ENCODE peak calls at places on chromosomes 12 and 14, in ten cellular contexts. E is uterus, D is K562, Z is heart left ventricle, S is IMR-90, H is Peyer's patch, A is GM12891, L is HCT116, X is A549, U is HepG2. I is an unnamed sample.

GRCh38 chr14:61466249-61466904 is 145.0 kb downstream of the PRKCH start:
- DNase-seq in E (peak), D (no peak), Z (peak), S (peak), H (peak), A (no peak), L (no peak), X (peak), U (peak), I (peak)

GRCh38 chr12:30461011-30461670 is 234.5 kb downstream of the IPO8 start:
- DNase-seq in E (no peak), D (no peak), Z (no peak), S (no peak), H (no peak), A (no peak), L (no peak), X (no peak), U (no peak), I (no peak)

GRCh38 chr14:105209646-105210045 is 28.5 kb upstream of the NUDT14 start:
- DNase-seq in E (no peak), D (no peak), Z (no peak), S (no peak), H (no peak), A (no peak), L (no peak), X (no peak), U (no peak), I (no peak)

GRCh38 chr12:49019435-49020317 is 1.1 kb upstream of the PRKAG1 start:
- DNase-seq in E (no peak), D (peak), Z (no peak), S (peak), H (no peak), A (peak), L (no peak), X (peak), U (peak), I (no peak)

GRCh38 chr12:117279606-117280005 is 81.8 kb downstream of the NOS1 start:
- DNase-seq in E (no peak), D (no peak), Z (no peak), S (no peak), H (no peak), A (no peak), L (no peak), X (no peak), U (no peak), I (no peak)

GRCh38 chr14:87178277-87178676 is 814.7 kb downstream of the GALC start:
- DNase-seq in E (no peak), D (no peak), Z (no peak), S (no peak), H (no peak), A (no peak), L (no peak), X (no peak), U (no peak), I (no peak)

GRCh38 chr12:52661668-52662067 is 9.7 kb upstream of the KRT2 start:
- DNase-seq in E (no peak), D (no peak), Z (no peak), S (no peak), H (no peak), A (no peak), L (no peak), X (no peak), U (no peak), I (no peak)

GRCh38 chr12:93237235-93237915 is 140.3 kb upstream of the NUDT4 start:
- DNase-seq in E (no peak), D (no peak), Z (no peak), S (no peak), H (no peak), A (no peak), L (no peak), X (no peak), U (peak), I (no peak)

GRCh38 chr12:106144847-106145246 is 6.1 kb upstream of the NUAK1 start:
- DNase-seq in E (no peak), D (no peak), Z (no peak), S (peak), H (no peak), A (no peak), L (no peak), X (no peak), U (no peak), I (no peak)

GRCh38 chr12:87779016-87779415 is 250.2 kb downstream of the C12orf50 start:
- DNase-seq in E (no peak), D (no peak), Z (no peak), S (peak), H (no peak), A (no peak), L (no peak), X (peak), U (no peak), I (no peak)

GRCh38 chr14:100524233-100524932 is 62.8 kb downstream of the BEGAIN start:
- DNase-seq in E (no peak), D (no peak), Z (no peak), S (no peak), H (no peak), A (no peak), L (no peak), X (no peak), U (no peak), I (no peak)

GRCh38 chr12:122991623-122992275 is 11.3 kb downstream of the ARL6IP4 start:
- DNase-seq in E (no peak), D (no peak), Z (no peak), S (no peak), H (no peak), A (no peak), L (no peak), X (no peak), U (no peak), I (no peak)

GRCh38 chr12:104827587-104827986 is 130.5 kb downstream of the SLC41A2 start:
- DNase-seq in E (no peak), D (peak), Z (no peak), S (no peak), H (no peak), A (no peak), L (no peak), X (no peak), U (no peak), I (no peak)

GRCh38 chr12:80634903-80635302 is 72.5 kb upstream of the MYF6 start:
- DNase-seq in E (no peak), D (no peak), Z (no peak), S (no peak), H (no peak), A (no peak), L (no peak), X (no peak), U (no peak), I (no peak)

GRCh38 chr14:66503532-66503931 is 4.4 kb upstream of the GPHN start:
- DNase-seq in E (no peak), D (no peak), Z (peak), S (peak), H (no peak), A (no peak), L (no peak), X (no peak), U (no peak), I (no peak)

GRCh38 chr12:2262449-2262848 is 209.7 kb downstream of the CACNA1C start:
- DNase-seq in E (no peak), D (no peak), Z (no peak), S (no peak), H (no peak), A (no peak), L (no peak), X (no peak), U (no peak), I (no peak)

GRCh38 chr12:105272814-105273416 is 36.9 kb upstream of the APPL2 start:
- DNase-seq in E (no peak), D (peak), Z (no peak), S (no peak), H (no peak), A (no peak), L (no peak), X (no peak), U (no peak), I (no peak)

GRCh38 chr12:123431951-123432886 is 4.3 kb downstream of the RILPL2 start:
- DNase-seq in E (no peak), D (no peak), Z (no peak), S (no peak), H (no peak), A (no peak), L (no peak), X (no peak), U (no peak), I (no peak)

GRCh38 chr12:114762490-114763110 is 78.6 kb upstream of the TBX3 start:
- DNase-seq in E (no peak), D (no peak), Z (peak), S (peak), H (no peak), A (no peak), L (no peak), X (no peak), U (no peak), I (no peak)

GRCh38 chr12:5523396-5524115 is 91.6 kb downstream of the NTF3 start:
- DNase-seq in E (no peak), D (no peak), Z (no peak), S (no peak), H (no peak), A (no peak), L (no peak), X (no peak), U (no peak), I (no peak)

GRCh38 chr12:102232446-102232845 is 34.8 kb upstream of the PMCH start:
- DNase-seq in E (peak), D (no peak), Z (peak), S (peak), H (no peak), A (no peak), L (no peak), X (no peak), U (no peak), I (no peak)

GRCh38 chr14:78162202-78162601 is 8.0 kb upstream of the NRXN3 start:
- DNase-seq in E (no peak), D (no peak), Z (no peak), S (no peak), H (no peak), A (no peak), L (no peak), X (no peak), U (no peak), I (no peak)

GRCh38 chr12:112584266-112584722 is 165.5 kb downstream of the PTPN11 start:
- DNase-seq in E (no peak), D (peak), Z (no peak), S (no peak), H (no peak), A (no peak), L (peak), X (peak), U (peak), I (peak)

GRCh38 chr12:54034784-54035310 is 2.0 kb downstream of the HOXC5 start:
- DNase-seq in E (no peak), D (no peak), Z (no peak), S (no peak), H (no peak), A (no peak), L (no peak), X (no peak), U (no peak), I (no peak)

GRCh38 chr12:3061129-3061857 is 15.9 kb upstream of the TSPAN9 start:
- DNase-seq in E (no peak), D (no peak), Z (no peak), S (peak), H (no peak), A (no peak), L (no peak), X (no peak), U (no peak), I (no peak)

GRCh38 chr12:57377103-57377840 is 53.6 kb downstream of the R3HDM2 start:
- DNase-seq in E (no peak), D (peak), Z (no peak), S (no peak), H (no peak), A (no peak), L (no peak), X (no peak), U (no peak), I (no peak)

GRCh38 chr12:1591543-1591942 is 2.8 kb downstream of the FBXL14 start:
- DNase-seq in E (no peak), D (no peak), Z (no peak), S (peak), H (no peak), A (no peak), L (no peak), X (no peak), U (no peak), I (no peak)

GRCh38 chr12:95574799-95575452 is 23.6 kb upstream of the USP44 start:
- DNase-seq in E (no peak), D (peak), Z (no peak), S (peak), H (no peak), A (no peak), L (peak), X (peak), U (peak), I (no peak)

GRCh38 chr14:50559990-50560928 is at the start of gene ATL1:
- DNase-seq in E (peak), D (peak), Z (peak), S (peak), H (peak), A (peak), L (peak), X (peak), U (no peak), I (peak)

GRCh38 chr12:126369487-126370463 is 1304.5 kb downstream of the AACS start:
- DNase-seq in E (no peak), D (no peak), Z (no peak), S (no peak), H (no peak), A (no peak), L (no peak), X (no peak), U (no peak), I (no peak)

GRCh38 chr14:91272341-91273272 is 28.1 kb upstream of the GPR68 start:
- DNase-seq in E (no peak), D (no peak), Z (no peak), S (no peak), H (no peak), A (no peak), L (no peak), X (no peak), U (no peak), I (no peak)

GRCh38 chr12:58575281-58575680 is 345.0 kb downstream of the LRIG3 start:
- DNase-seq in E (peak), D (no peak), Z (no peak), S (peak), H (no peak), A (no peak), L (no peak), X (no peak), U (no peak), I (no peak)

GRCh38 chr12:25364529-25365339 is 114.0 kb upstream of the KRAS start:
- DNase-seq in E (no peak), D (no peak), Z (no peak), S (no peak), H (no peak), A (no peak), L (no peak), X (no peak), U (no peak), I (no peak)

GRCh38 chr12:123024819-123025391 is 44.4 kb downstream of the ARL6IP4 start:
- DNase-seq in E (no peak), D (no peak), Z (no peak), S (peak), H (no peak), A (no peak), L (no peak), X (no peak), U (no peak), I (no peak)

GRCh38 chr14:99360774-99361595 is 89.0 kb upstream of the BCL11B start:
- DNase-seq in E (no peak), D (peak), Z (no peak), S (no peak), H (no peak), A (no peak), L (peak), X (peak), U (peak), I (no peak)

GRCh38 chr12:53062977-53063707 is 13.3 kb downstream of the TNS2 start:
- DNase-seq in E (peak), D (no peak), Z (no peak), S (no peak), H (peak), A (no peak), L (no peak), X (no peak), U (no peak), I (no peak)

GRCh38 chr14:59755388-59755787 is 115.2 kb downstream of the RTN1 start:
- DNase-seq in E (no peak), D (no peak), Z (no peak), S (no peak), H (no peak), A (no peak), L (no peak), X (no peak), U (no peak), I (no peak)

DNA sequence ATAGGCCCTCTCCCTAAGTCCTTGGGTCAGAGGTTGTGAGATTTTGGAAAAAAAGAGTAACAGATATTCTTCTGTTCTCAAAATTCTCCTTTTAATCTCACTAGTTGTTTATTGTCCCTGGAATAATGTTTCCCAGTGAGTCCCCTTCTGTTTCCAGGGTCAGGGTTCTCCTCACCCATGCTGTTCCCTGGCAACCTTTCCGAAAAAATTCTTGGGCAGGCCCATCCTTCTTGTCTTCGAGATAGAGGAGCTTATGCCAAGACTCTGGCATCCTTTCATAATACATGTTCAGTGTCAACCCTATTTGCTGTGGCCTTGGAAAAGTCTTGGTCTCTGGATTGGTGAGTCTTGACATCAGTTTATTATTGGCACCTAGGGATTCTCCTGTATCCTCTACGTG is 212.4 kb upstream of the FAR2 start:
- DNase-seq in E (no peak), D (no peak), Z (no peak), S (no peak), H (no peak), A (no peak), L (no peak), X (no peak), U (no peak), I (no peak)
- TF ChIP-seq POLR2A in E (no peak), D (no peak), Z (no peak), S (no peak), H (no peak), A (no peak), L (no peak), X (no peak), U (no peak), I (no peak)

GRCh38 chr14:94617988-94618822 is 6.0 kb downstream of the SERPINA3 start:
- DNase-seq in E (no peak), D (no peak), Z (no peak), S (no peak), H (no peak), A (no peak), L (no peak), X (no peak), U (no peak), I (no peak)
- TF ChIP-seq POLR2A in E (no peak), D (no peak), Z (no peak), S (no peak), H (no peak), A (no peak), L (no peak), X (no peak), U (no peak), I (no peak)

GRCh38 chr12:75481013-75481705 is 604 bp downstream of the GLIPR1 start:
- DNase-seq in E (no peak), D (no peak), Z (no peak), S (no peak), H (no peak), A (no peak), L (no peak), X (no peak), U (no peak), I (no peak)

GRCh38 chr12:75478395-75478794 is 2.2 kb upstream of the GLIPR1 start:
- DNase-seq in E (no peak), D (no peak), Z (no peak), S (peak), H (peak), A (no peak), L (no peak), X (no peak), U (no peak), I (no peak)

GRCh38 chr12:75481774-75482173 is 1.2 kb downstream of the GLIPR1 start:
- DNase-seq in E (peak), D (no peak), Z (no peak), S (peak), H (no peak), A (no peak), L (no peak), X (no peak), U (no peak), I (no peak)

GRCh38 chr12:75479963-75480461 is 543 bp upstream of the GLIPR1 start:
- DNase-seq in E (no peak), D (no peak), Z (no peak), S (peak), H (no peak), A (no peak), L (no peak), X (no peak), U (no peak), I (no peak)

GRCh38 chr12:75480469-75480949 is at the start of gene GLIPR1:
- DNase-seq in E (peak), D (no peak), Z (peak), S (peak), H (peak), A (peak), L (no peak), X (peak), U (peak), I (peak)
- TF ChIP-seq POLR2A in E (peak), D (no peak), Z (no peak), S (peak), H (peak), A (peak), L (no peak), X (peak), U (peak), I (no peak)

DNA sequence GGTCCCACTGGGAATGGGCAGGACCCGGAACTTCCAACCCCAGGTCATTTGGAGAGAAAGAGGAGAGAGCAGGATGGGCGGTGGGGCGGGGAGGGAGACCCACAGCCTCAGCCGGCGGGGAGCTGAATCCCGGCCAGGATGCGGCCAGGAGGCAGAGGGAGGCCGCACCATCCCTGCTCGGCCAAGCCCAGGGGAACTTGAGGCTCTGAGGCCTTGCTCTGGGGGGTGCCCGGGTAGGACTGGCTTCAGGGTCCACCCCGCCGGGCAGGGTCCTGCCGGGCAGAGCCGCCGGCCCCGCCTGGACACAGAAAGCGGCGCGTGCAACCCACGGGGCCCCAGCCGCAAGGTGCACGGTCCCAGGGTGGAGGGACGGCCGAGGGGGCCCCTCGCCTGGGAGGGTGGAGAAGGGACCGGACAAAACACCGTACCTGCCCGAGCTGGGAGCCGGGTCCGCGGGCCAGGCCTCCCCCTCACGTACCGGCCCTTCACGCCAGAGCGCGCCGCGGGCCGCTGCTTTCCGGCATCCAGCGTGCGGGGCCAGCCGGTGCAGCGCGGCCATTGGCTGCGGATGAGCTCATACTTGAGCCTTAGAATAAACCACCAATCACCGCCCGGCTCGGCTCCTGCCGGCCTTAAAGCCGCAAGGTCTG is at the start of gene RPS6KL1:
- DNase-seq in E (peak), D (peak), Z (peak), S (peak), H (peak), A (peak), L (peak), X (peak), U (peak), I (no peak)
- TF ChIP-seq POLR2A in E (no peak), D (peak), Z (peak), S (no peak), H (no peak), A (no peak), L (no peak), X (no peak), U (peak), I (no peak)

DNA sequence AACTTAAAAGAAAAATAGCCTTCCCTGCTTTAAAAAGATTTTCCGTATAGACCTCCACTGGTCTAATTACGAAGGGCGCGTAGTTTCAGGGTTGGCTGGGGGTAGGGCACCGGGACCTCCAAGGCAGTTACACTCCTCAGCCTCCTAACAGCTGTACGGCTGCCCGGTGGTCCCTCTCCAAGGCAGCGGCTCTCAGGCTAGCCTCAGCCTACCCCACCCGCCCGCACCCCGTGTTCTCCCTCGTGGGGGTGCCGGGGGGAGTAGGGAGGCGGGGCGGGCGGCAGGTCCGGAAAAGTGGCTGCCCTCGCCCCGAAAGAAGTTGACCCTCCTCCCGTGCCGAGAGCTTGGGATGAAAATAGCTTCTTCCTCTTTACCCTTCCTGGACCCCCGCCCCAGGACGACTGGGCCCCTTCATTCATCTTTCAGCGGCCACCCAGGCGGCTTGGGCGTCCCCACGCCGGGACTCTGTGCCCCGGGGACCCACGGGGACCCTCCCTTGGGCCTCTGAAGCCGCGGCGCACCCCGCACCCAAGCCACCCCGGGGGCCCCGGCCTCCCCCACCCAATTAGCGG is 991 bp upstream of the RCOR1 start:
- DNase-seq in E (peak), D (no peak), Z (peak), S (peak), H (peak), A (no peak), L (no peak), X (no peak), U (no peak), I (no peak)
- TF ChIP-seq POLR2A in E (no peak), D (peak), Z (no peak), S (peak), H (no peak), A (no peak), L (no peak), X (peak), U (no peak), I (no peak)